ENCODE peak calls at places on chromosomes 5 and 9, in ten cellular contexts. G, F, S, N, I, H, M, D, L and Z are unnamed samples.
A peak's percentile ranks its signal among the peaks of the same experiment; 100 is the strongest.

GRCh38 chr5:181028032-181028819 is 11.8 kb upstream of the BTNL9 start:
- DNase-seq in G (no peak), F (no peak), S (no peak), N (no peak), I (no peak), H (no peak), M (no peak), D (no peak), L (no peak), Z (peak; percentile 23)

GRCh38 chr5:68134033-68134668 is 81.4 kb upstream of the PIK3R1 start:
- DNase-seq in G (no peak), F (no peak), S (no peak), N (no peak), I (no peak), H (no peak), M (no peak), D (peak; percentile 32), L (peak; percentile 43), Z (no peak)

GRCh38 chr5:32190094-32190493 is 16.0 kb upstream of the GOLPH3 start:
- DNase-seq in G (no peak), F (no peak), S (no peak), N (peak; percentile 45), I (no peak), H (no peak), M (no peak), D (peak; percentile 95), L (peak; percentile 50), Z (no peak)

GRCh38 chr5:132250547-132250946 is 6.9 kb upstream of the PDLIM4 start:
- DNase-seq in G (no peak), F (no peak), S (no peak), N (no peak), I (peak; percentile 15), H (no peak), M (no peak), D (no peak), L (no peak), Z (no peak)

GRCh38 chr5:149887622-149888183 is 56.9 kb downstream of the PDE6A start:
- DNase-seq in G (no peak), F (no peak), S (no peak), N (no peak), I (no peak), H (no peak), M (no peak), D (peak; percentile 96), L (peak; percentile 70), Z (no peak)

GRCh38 chr9:80664327-80665210 is 1024.8 kb downstream of the TLE1 start:
- DNase-seq in G (peak; percentile 61), F (no peak), S (no peak), N (no peak), I (no peak), H (no peak), M (no peak), D (peak; percentile 41), L (peak; percentile 21), Z (no peak)

GRCh38 chr5:63127054-63127453 is 548.4 kb downstream of the LRRC70 start:
- DNase-seq in G (no peak), F (no peak), S (no peak), N (no peak), I (no peak), H (no peak), M (no peak), D (peak; percentile 57), L (peak; percentile 26), Z (no peak)

GRCh38 chr5:145495741-145496140 is 339.4 kb downstream of the PRELID2 start:
- DNase-seq in G (no peak), F (no peak), S (no peak), N (peak; percentile 92), I (peak; percentile 77), H (no peak), M (no peak), D (peak; percentile 94), L (peak; percentile 94), Z (no peak)

GRCh38 chr9:130846487-130847305 is 11.6 kb downstream of the ABL1 start:
- DNase-seq in G (no peak), F (no peak), S (no peak), N (no peak), I (no peak), H (no peak), M (no peak), D (peak; percentile 72), L (peak; percentile 80), Z (no peak)

GRCh38 chr5:2102821-2103776 is 220.4 kb upstream of the IRX4 start:
- DNase-seq in G (no peak), F (no peak), S (no peak), N (no peak), I (no peak), H (no peak), M (no peak), D (peak; percentile 34), L (no peak), Z (no peak)

GRCh38 chr5:54570923-54571322 is 53.4 kb downstream of the SNX18 start:
- DNase-seq in G (no peak), F (no peak), S (no peak), N (peak; percentile 33), I (no peak), H (no peak), M (no peak), D (peak; percentile 61), L (peak; percentile 65), Z (no peak)

GRCh38 chr5:136108131-136108739 is 24.4 kb upstream of the SMAD5 start:
- DNase-seq in G (no peak), F (no peak), S (no peak), N (no peak), I (no peak), H (no peak), M (no peak), D (no peak), L (no peak), Z (no peak)

GRCh38 chr9:121718063-121718462 is 66.6 kb downstream of the DAB2IP start:
- DNase-seq in G (no peak), F (peak; percentile 49), S (no peak), N (no peak), I (no peak), H (no peak), M (no peak), D (no peak), L (peak; percentile 65), Z (no peak)

GRCh38 chr9:76297721-76298239 is 96.4 kb downstream of the RFK start:
- DNase-seq in G (peak; percentile 73), F (peak; percentile 2), S (no peak), N (peak; percentile 19), I (no peak), H (no peak), M (no peak), D (peak; percentile 75), L (peak; percentile 33), Z (no peak)

GRCh38 chr5:148970228-148970627 is 92.6 kb downstream of the SH3TC2 start:
- DNase-seq in G (no peak), F (no peak), S (no peak), N (no peak), I (no peak), H (no peak), M (no peak), D (no peak), L (no peak), Z (peak; percentile 7)

GRCh38 chr5:76947064-76947463 is 5.8 kb upstream of the CRHBP start:
- DNase-seq in G (no peak), F (no peak), S (no peak), N (no peak), I (no peak), H (no peak), M (no peak), D (no peak), L (no peak), Z (no peak)

GRCh38 chr5:177077335-177077734 is 9.4 kb upstream of the FGFR4 start:
- DNase-seq in G (no peak), F (no peak), S (no peak), N (no peak), I (no peak), H (no peak), M (no peak), D (peak; percentile 17), L (no peak), Z (no peak)

GRCh38 chr5:155416765-155417164 is 403.2 kb downstream of the KIF4B start:
- DNase-seq in G (no peak), F (no peak), S (no peak), N (no peak), I (no peak), H (no peak), M (no peak), D (no peak), L (no peak), Z (peak; percentile 45)

GRCh38 chr5:31096238-31096865 is 97.1 kb upstream of the CDH6 start:
- DNase-seq in G (no peak), F (no peak), S (no peak), N (peak; percentile 69), I (no peak), H (no peak), M (no peak), D (peak; percentile 70), L (peak; percentile 91), Z (no peak)

GRCh38 chr9:91208837-91209236 is 152.9 kb downstream of the AUH start:
- DNase-seq in G (no peak), F (no peak), S (no peak), N (no peak), I (no peak), H (no peak), M (no peak), D (no peak), L (no peak), Z (no peak)

GRCh38 chr9:100590481-100590880 is 12.6 kb downstream of the CAVIN4 start:
- DNase-seq in G (no peak), F (no peak), S (no peak), N (peak; percentile 33), I (no peak), H (no peak), M (no peak), D (peak; percentile 81), L (peak; percentile 95), Z (no peak)

GRCh38 chr5:150317048-150318003 is 14.6 kb upstream of the ARSI start:
- DNase-seq in G (no peak), F (peak; percentile 44), S (no peak), N (peak; percentile 94), I (no peak), H (peak; percentile 8), M (no peak), D (peak; percentile 95), L (peak; percentile 95), Z (no peak)